ENCODE peak calls at places on chromosomes 5 and 9, in eight cellular contexts. U is neural progenitor cell; M is fibroblast of lung; O is effector memory CD4-positive, alpha-beta T cell; D is brain microvascular endothelial cell; K is iPS DF 6.9; L is CD8-positive, alpha-beta memory T cell; V is IMR-90. J is an unnamed sample.

GRCh38 chr5:137234973-137235943 is 263.9 kb downstream of the SPOCK1 start:
- DNase-seq in U (no peak), M (no peak), O (no peak), D (no peak), K (no peak), L (no peak), V (no peak), J (no peak)

GRCh38 chr5:56406221-56406620 is 173.1 kb upstream of the ANKRD55 start:
- DNase-seq in U (no peak), M (no peak), O (no peak), D (no peak), K (no peak), L (no peak), V (no peak), J (no peak)

GRCh38 chr5:64947031-64947430 is 178.3 kb downstream of the CWC27 start:
- DNase-seq in U (no peak), M (no peak), O (no peak), D (peak; percentile 63), K (no peak), L (no peak), V (peak; percentile 55), J (peak; percentile 92)

GRCh38 chr5:90996089-90996488 is 387.0 kb downstream of the ARRDC3 start:
- DNase-seq in U (no peak), M (no peak), O (no peak), D (no peak), K (no peak), L (no peak), V (no peak), J (no peak)

GRCh38 chr5:15702102-15702501 is 202.1 kb downstream of the FBXL7 start:
- DNase-seq in U (no peak), M (peak; percentile 55), O (no peak), D (peak; percentile 62), K (no peak), L (no peak), V (peak; percentile 54), J (no peak)

GRCh38 chr5:155897761-155898160 is 429.2 kb upstream of the SGCD start:
- DNase-seq in U (no peak), M (no peak), O (no peak), D (no peak), K (no peak), L (no peak), V (no peak), J (no peak)

GRCh38 chr9:97714435-97714834 is 17.3 kb upstream of the XPA start:
- DNase-seq in U (no peak), M (peak; percentile 58), O (no peak), D (peak; percentile 25), K (no peak), L (no peak), V (peak; percentile 56), J (no peak)

GRCh38 chr9:98118640-98119601 is at the start of gene TRIM14:
- DNase-seq in U (peak; percentile 80), M (peak; percentile 57), O (peak; percentile 30), D (peak; percentile 9), K (no peak), L (peak; percentile 58), V (peak; percentile 55), J (peak; percentile 65)

GRCh38 chr5:142587354-142587965 is 98.4 kb downstream of the FGF1 start:
- DNase-seq in U (peak; percentile 81), M (peak; percentile 65), O (no peak), D (peak; percentile 56), K (peak; percentile 45), L (no peak), V (peak; percentile 59), J (peak; percentile 65)

GRCh38 chr9:16282216-16282615 is 588.3 kb downstream of the BNC2 start:
- DNase-seq in U (no peak), M (peak; percentile 94), O (no peak), D (no peak), K (no peak), L (no peak), V (peak; percentile 75), J (peak; percentile 29)

GRCh38 chr5:67028371-67028770 is 168.2 kb downstream of the CD180 start:
- DNase-seq in U (no peak), M (no peak), O (no peak), D (peak; percentile 50), K (no peak), L (no peak), V (no peak), J (no peak)

GRCh38 chr5:151075698-151076331 is 5.0 kb downstream of the TNIP1 start:
- DNase-seq in U (no peak), M (no peak), O (no peak), D (peak; percentile 49), K (no peak), L (no peak), V (peak; percentile 61), J (no peak)

GRCh38 chr5:151077419-151077818 is 3.4 kb downstream of the TNIP1 start:
- DNase-seq in U (no peak), M (no peak), O (no peak), D (no peak), K (no peak), L (no peak), V (no peak), J (no peak)

GRCh38 chr5:151078490-151079262 is 2.2 kb downstream of the TNIP1 start:
- DNase-seq in U (no peak), M (no peak), O (peak; percentile 79), D (no peak), K (no peak), L (peak; percentile 51), V (no peak), J (no peak)

GRCh38 chr5:151074557-151074956 is 6.3 kb downstream of the TNIP1 start:
- DNase-seq in U (no peak), M (no peak), O (no peak), D (no peak), K (no peak), L (no peak), V (no peak), J (no peak)

DNA sequence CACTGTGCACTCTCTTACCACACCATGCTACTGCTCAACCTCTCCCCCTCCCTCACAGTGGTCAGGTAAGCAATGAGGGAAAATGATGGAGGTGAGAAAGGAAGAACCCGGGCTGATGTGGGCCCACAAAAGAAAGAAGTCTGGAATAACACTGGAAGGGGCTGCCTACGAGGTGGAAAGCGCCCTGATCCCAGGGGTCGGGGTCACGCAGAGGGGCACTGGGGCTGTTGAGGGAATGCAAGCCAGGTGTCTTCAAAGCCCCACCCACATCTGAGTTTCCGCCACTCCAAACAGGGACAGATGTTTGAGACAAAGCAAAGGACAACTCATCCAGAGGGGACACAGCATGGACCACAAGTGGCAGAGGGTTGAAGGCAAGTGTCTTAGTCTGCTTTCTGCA is 4.2 kb downstream of the TNIP1 start:
- DNase-seq in U (no peak), M (no peak), O (no peak), D (no peak), K (no peak), L (no peak), V (no peak), J (no peak)
- H3K27ac ChIP-seq in U (no peak overlapping the region), M (no peak overlapping the region), O (no peak overlapping the region), D (no peak overlapping the region), K (no peak overlapping the region), L (no peak overlapping the region), V (no peak overlapping the region), J (no peak overlapping the region)

GRCh38 chr9:87677776-87678587 is 47.9 kb upstream of the CTSL start:
- DNase-seq in U (no peak), M (no peak), O (no peak), D (no peak), K (no peak), L (no peak), V (no peak), J (no peak)

GRCh38 chr9:87676976-87677775 is 48.7 kb upstream of the CTSL start:
- DNase-seq in U (no peak), M (no peak), O (no peak), D (no peak), K (no peak), L (no peak), V (peak; percentile 4), J (peak; percentile 72)

GRCh38 chr9:87681271-87682061 is 44.5 kb upstream of the CTSL start:
- DNase-seq in U (no peak), M (no peak), O (no peak), D (no peak), K (no peak), L (no peak), V (no peak), J (no peak)

GRCh38 chr9:87675906-87676515 is 49.9 kb upstream of the CTSL start:
- DNase-seq in U (no peak), M (no peak), O (no peak), D (no peak), K (no peak), L (no peak), V (no peak), J (no peak)

DNA sequence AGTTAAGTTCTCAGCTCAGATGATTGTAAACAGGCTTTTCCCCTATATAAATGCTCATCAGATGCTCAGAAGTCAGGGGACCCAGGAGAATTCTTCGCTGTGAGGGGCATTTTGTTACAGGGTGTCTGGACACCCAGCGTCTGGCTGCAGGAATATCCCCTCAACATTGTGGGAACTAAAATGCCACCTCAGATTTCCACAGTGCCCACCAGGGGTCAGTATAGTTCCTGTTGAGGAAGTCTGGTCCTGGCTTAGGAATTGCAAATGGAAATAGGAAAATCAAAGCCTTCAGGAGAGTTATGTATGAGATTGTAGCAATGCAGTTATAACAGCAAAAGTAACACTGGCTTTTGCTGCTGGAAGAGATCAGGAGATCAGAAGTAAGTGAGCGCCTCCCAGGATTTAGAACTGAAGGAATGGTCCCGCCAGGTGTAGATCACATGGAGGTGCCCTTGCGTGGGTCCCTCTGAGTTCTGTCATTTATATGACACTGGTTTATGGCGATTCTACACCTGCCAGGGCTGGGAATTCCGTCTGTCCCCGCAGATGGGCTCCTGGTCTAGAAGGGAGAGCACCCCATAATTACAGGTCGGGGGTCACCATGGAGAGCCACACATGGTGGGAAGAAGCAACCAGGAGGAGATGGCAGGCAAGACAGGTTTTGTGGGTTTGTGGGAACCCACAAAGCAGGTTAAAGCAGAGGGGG is 47.1 kb upstream of the CTSL start:
- DNase-seq in U (peak; percentile 80), M (peak; percentile 83), O (no peak), D (peak; percentile 62), K (peak; percentile 68), L (no peak), V (peak; percentile 74), J (peak; percentile 77)
- H3K36me3 ChIP-seq in U (no peaks in the 10 kb centered on the region), M (no peaks in the 10 kb centered on the region), O (no peaks in the 10 kb centered on the region), D (no peaks in the 10 kb centered on the region), K (peaks cover 11% of the 10 kb centered on the region), L (no peaks in the 10 kb centered on the region), V (no peaks in the 10 kb centered on the region), J (peaks cover 5% of the 10 kb centered on the region)

DNA sequence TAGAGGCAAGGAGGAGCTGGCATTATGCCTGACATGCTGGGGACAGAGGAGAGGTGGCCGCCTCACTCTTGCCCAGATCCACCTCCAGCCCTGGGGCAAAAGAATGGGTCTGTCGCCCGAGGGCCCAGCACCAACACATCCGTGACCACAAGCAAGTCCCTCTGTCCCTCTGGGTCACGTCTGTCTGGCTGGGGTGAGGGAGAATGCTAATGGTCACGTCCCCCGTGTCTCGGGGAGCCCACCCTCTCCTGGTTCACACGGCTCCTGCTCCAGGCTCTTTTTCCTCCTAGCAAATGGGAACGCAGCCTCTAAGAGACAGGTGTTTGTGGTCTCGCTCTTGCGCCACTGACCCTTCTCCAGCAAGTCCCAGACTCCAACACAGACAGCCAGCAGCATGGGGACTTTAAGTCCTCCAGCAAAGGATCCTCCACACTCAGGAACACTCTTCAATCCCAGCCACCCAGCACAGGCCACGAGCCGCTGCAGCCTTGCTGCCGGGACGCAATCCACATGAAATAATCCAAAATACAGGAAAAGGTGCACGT is 4.1 kb downstream of the ENG start:
- DNase-seq in U (no peak), M (no peak), O (no peak), D (no peak), K (no peak), L (no peak), V (no peak), J (no peak)
- H3K4me3 ChIP-seq in U (no peak overlapping the region), M (no peak overlapping the region), O (no peak overlapping the region), D (no peak overlapping the region), K (no peak overlapping the region), L (no peak overlapping the region), V (no peak overlapping the region), J (no peak overlapping the region)

GRCh38 chr9:114349713-114350480 is 20.2 kb downstream of the ORM2 start:
- DNase-seq in U (no peak), M (no peak), O (no peak), D (no peak), K (no peak), L (no peak), V (no peak), J (no peak)
- H3K27ac ChIP-seq in U (no peak overlapping the region), M (no peak overlapping the region), O (peak overlapping the region; percentile 68), D (peak overlapping the region; percentile 45), K (no peak overlapping the region), L (no peak overlapping the region), V (peak overlapping the region; percentile 45), J (peak overlapping the region; percentile 4)